ENCODE peak calls at places on chromosomes 1 and 21, in five cellular contexts. U is GM20000, W is Calu3, I is ovary, N is epithelial cell of esophagus. G is an unnamed sample.

GRCh38 chr1:246161626-246162025 is 345.5 kb downstream of the SMYD3 start:
- DNase-seq in I (no peak), W (no peak), N (peak; percentile 94), U (no peak), G (peak; percentile 98)

GRCh38 chr1:37719572-37720195 is 27.4 kb downstream of the CDCA8 start:
- DNase-seq in N (no peak), I (no peak), W (no peak), U (no peak), G (no peak)

GRCh38 chr1:151710187-151710586 is 6.4 kb downstream of the CELF3 start:
- DNase-seq in W (peak; percentile 46), N (peak; percentile 36), I (no peak), U (no peak), G (peak; percentile 21)

GRCh38 chr1:28602536-28603439 is 10.7 kb downstream of the RAB42 start:
- DNase-seq in U (peak; percentile 54), W (peak; percentile 66), N (peak; percentile 76), I (peak; percentile 55), G (peak; percentile 87)

GRCh38 chr1:212491454-212491853 is 58.7 kb downstream of the NENF start:
- DNase-seq in U (no peak), I (no peak), W (no peak), N (no peak), G (no peak)

GRCh38 chr1:1336931-1337792 is 6.1 kb downstream of the TAS1R3 start:
- DNase-seq in W (no peak), N (no peak), I (no peak), U (peak; percentile 26), G (no peak)

GRCh38 chr1:31483012-31483946 is 70.3 kb downstream of the SERINC2 start:
- DNase-seq in N (peak; percentile 98), U (no peak), I (no peak), W (peak; percentile 71), G (peak; percentile 96)

GRCh38 chr1:55692721-55693120 is 477.6 kb upstream of the USP24 start:
- DNase-seq in W (no peak), U (no peak), N (no peak), I (no peak), G (no peak)

GRCh38 chr1:235741294-235741693 is 91.7 kb upstream of the GNG4 start:
- DNase-seq in U (no peak), I (no peak), N (peak; percentile 52), W (no peak), G (peak; percentile 35)

GRCh38 chr1:184387871-184388670 is 1.2 kb downstream of the C1orf21 start:
- DNase-seq in N (peak; percentile 90), I (peak; percentile 61), U (peak; percentile 39), W (peak; percentile 29), G (peak; percentile 89)

GRCh38 chr1:54591127-54591756 is 32.1 kb downstream of the FAM151A start:
- DNase-seq in I (no peak), N (no peak), W (no peak), U (no peak), G (no peak)

GRCh38 chr1:27575861-27576331 is 28.0 kb downstream of the AHDC1 start:
- DNase-seq in N (peak; percentile 70), U (peak; percentile 81), W (peak; percentile 56), I (peak; percentile 83), G (peak; percentile 49)

GRCh38 chr1:204870165-204870912 is at the start of gene NFASC:
- DNase-seq in W (no peak), I (no peak), U (no peak), N (no peak), G (no peak)

GRCh38 chr21:32174819-32175218 is 104.0 kb downstream of the MIS18A start:
- DNase-seq in U (no peak), W (no peak), N (peak; percentile 22), I (no peak), G (no peak)
- TF ChIP-seq CTCF in U (no peak), W (no peak), N (no peak), I (no peak), G (no peak)

DNA sequence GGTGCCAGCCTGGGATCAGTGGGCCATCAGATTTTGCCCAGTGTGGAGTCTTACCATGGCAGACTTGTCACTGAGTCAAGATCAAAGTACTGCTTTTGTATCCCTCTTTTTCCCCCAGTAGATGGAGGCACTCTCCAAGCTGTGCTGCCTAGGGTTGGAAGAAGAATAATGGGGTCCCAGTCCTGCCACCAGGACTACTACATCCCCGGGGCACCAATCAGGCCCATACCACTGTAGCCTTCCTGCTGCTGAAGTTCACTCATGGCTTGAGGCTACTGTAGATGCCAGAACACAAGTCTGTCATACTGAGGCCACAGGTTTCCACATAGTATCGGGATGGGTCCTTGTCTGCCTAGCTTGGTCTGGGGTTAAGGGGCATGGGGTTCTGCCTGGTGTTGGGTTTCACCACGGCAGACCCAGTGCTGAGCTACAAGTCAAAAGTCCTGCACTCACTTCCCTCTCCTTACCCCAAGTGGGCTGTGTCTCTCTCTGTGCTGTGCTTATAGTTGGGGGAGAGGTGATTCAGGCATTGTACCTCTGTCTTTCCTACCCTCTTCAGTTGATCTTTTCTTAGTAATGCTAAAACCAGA is 53.4 kb downstream of the PKN2 start:
- DNase-seq in N (no peak), I (no peak), U (no peak), W (no peak), G (no peak)
- TF ChIP-seq CTCF in N (no peak), I (no peak), U (no peak), W (no peak), G (no peak)

GRCh38 chr1:76635784-76636183 is 231.5 kb upstream of the ST6GALNAC5 start:
- DNase-seq in U (no peak), I (no peak), N (peak; percentile 6), W (no peak), G (peak; percentile 70)
- TF ChIP-seq CTCF in U (no peak), I (no peak), N (no peak), W (no peak), G (no peak)

GRCh38 chr1:233327938-233328660 is 575 bp downstream of the MAP3K21 start:
- DNase-seq in U (peak; percentile 48), N (peak; percentile 54), I (no peak), W (peak; percentile 53), G (no peak)

GRCh38 chr1:233331676-233332519 is 4.4 kb downstream of the MAP3K21 start:
- DNase-seq in N (peak; percentile 10), I (no peak), U (no peak), W (no peak), G (no peak)

GRCh38 chr1:233326995-233327937 is at the start of gene MAP3K21:
- DNase-seq in W (peak; percentile 100), I (peak; percentile 60), U (peak; percentile 91), N (peak; percentile 97), G (peak; percentile 100)

GRCh38 chr1:233326319-233326994 is 1.1 kb upstream of the MAP3K21 start:
- DNase-seq in I (no peak), U (no peak), N (no peak), W (no peak), G (no peak)

DNA sequence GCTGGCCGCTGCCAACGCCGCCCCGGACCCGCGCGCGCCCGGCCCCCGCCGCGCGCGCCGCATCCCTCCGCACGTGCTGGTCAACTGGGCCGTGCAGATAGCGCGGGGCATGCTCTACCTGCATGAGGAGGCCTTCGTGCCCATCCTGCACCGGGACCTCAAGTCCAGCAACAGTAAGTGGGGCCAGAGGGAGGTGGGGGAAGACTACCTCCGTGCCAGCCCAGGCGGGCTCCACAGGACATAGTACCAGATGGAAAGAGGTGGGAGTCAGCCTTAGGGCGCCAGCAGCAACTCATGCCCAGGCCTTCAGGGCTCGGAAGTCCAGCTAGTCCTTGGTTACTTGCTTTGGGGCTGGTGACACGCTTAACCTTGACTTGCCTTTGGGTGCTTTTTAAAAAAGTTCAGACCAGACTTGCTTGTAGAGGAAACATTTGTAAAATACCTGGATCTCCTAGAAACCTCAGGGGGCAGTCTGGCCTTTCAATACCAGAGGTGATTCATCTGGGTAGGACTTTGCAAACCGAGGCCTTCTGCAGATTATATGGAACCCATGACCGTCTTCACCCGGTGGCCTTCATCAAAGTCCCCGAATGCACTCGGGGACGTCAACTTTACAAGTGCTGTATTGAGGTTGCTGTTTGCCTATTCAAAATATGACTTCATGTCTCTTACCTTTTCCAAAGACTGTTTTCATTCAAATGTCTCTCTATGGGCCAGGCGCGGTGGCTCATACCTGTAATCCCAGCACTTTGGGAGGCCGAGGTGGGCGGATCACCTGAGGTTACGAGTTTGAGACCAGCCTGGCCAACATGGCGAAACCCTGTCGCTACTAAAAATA is 1.4 kb downstream of the MAP3K21 start:
- DNase-seq in U (no peak), I (no peak), W (peak; percentile 43), N (no peak), G (peak; percentile 60)
- TF ChIP-seq CTCF in U (no peak), I (no peak), W (no peak), N (no peak), G (no peak)

DNA sequence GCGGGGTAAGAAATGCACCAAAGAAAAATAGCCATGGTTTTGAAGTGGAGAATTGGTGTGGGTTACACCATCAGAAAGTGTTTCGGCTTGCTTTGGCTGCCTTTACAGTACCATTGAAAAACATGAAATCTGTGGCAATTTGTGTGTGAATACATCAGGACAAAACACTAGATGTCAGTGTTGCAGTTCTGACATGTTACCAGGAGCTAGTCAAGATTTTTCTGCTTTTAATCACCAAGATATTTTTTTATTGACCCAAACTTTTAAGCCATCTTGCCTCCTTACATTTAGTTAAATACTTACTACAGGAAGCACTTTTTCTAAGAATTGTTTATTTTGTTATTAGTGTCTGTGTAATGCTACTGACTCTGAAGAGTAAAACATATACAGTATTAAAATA is 14.3 kb downstream of the RRP15 start:
- DNase-seq in N (peak; percentile 60), I (no peak), W (no peak), U (no peak), G (peak; percentile 70)
- TF ChIP-seq CTCF in N (peak; percentile 54), I (no peak), W (peak; percentile 35), U (no peak), G (peak; percentile 68)

DNA sequence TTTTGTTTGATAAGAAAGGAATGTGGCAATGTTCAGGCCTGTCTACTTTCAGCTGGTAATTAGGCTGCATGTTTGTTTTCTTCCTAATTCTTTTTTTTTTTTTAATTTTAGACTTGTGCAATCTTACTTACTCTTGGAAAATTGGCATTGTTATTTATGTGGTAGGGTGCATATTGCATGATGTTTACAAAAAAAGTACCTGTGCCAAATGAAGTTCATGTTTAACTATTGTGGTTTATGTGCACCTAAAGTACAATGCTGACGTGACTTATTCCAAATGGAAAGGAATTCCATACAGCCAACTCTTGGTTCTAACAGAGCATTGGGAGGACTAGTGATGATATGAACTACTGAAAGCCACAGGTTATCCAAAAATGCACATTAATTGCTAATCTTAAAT is 51.0 kb downstream of the KCNK2 start:
- DNase-seq in W (no peak), U (no peak), N (peak; percentile 15), I (no peak), G (peak; percentile 69)
- TF ChIP-seq CTCF in W (no peak), U (no peak), N (no peak), I (no peak), G (no peak)

GRCh38 chr1:225809842-225810578 is at the start of gene EPHX1:
- DNase-seq in I (peak; percentile 93), W (peak; percentile 95), U (peak; percentile 94), N (peak; percentile 89), G (peak; percentile 97)
- TF ChIP-seq CTCF in I (peak; percentile 57), W (peak; percentile 28), U (peak; percentile 23), N (no peak), G (peak; percentile 35)